ENCODE peak calls at places on chromosomes 13 and 19, in eight cellular contexts. One of them, this sample, is unnamed.

GRCh38 chr13:110922506-110922905 is 7.6 kb upstream of the ANKRD10 start:
- DNase-seq in pancreas: no peak
- DNase-seq in fibroblast of lung: no peak
- DNase-seq in lung: no peak
- DNase-seq in heart right ventricle: no peak
- DNase-seq in tibial nerve: no peak
- DNase-seq in IMR-90: no peak
- DNase-seq in B cell: no peak
- DNase-seq in this sample: no peak

GRCh38 chr19:2382530-2383222 is 22.6 kb downstream of the TMPRSS9 start:
- DNase-seq in lung: no peak
- DNase-seq in B cell: no peak
- DNase-seq in pancreas: no peak
- DNase-seq in heart right ventricle: no peak
- DNase-seq in tibial nerve: no peak
- DNase-seq in fibroblast of lung: no peak
- DNase-seq in IMR-90: no peak
- DNase-seq in this sample: no peak

GRCh38 chr19:14450168-14450874 is 17.2 kb downstream of the PKN1 start:
- DNase-seq in fibroblast of lung: no peak
- DNase-seq in IMR-90: no peak
- DNase-seq in heart right ventricle: no peak
- DNase-seq in pancreas: no peak
- DNase-seq in lung: no peak
- DNase-seq in tibial nerve: no peak
- DNase-seq in B cell: peak
- DNase-seq in this sample: peak

GRCh38 chr19:48006762-48007161 is 12.3 kb downstream of the ELSPBP1 start:
- DNase-seq in B cell: no peak
- DNase-seq in IMR-90: no peak
- DNase-seq in tibial nerve: no peak
- DNase-seq in fibroblast of lung: no peak
- DNase-seq in pancreas: no peak
- DNase-seq in heart right ventricle: no peak
- DNase-seq in lung: no peak
- DNase-seq in this sample: no peak

GRCh38 chr19:45569619-45570421 is 14.8 kb downstream of the OPA3 start:
- DNase-seq in pancreas: peak
- DNase-seq in lung: peak
- DNase-seq in B cell: peak
- DNase-seq in tibial nerve: no peak
- DNase-seq in IMR-90: no peak
- DNase-seq in fibroblast of lung: peak
- DNase-seq in heart right ventricle: peak
- DNase-seq in this sample: peak

GRCh38 chr13:109840201-109840892 is 54.0 kb upstream of the IRS2 start:
- DNase-seq in heart right ventricle: no peak
- DNase-seq in lung: no peak
- DNase-seq in B cell: no peak
- DNase-seq in fibroblast of lung: peak
- DNase-seq in IMR-90: peak
- DNase-seq in pancreas: no peak
- DNase-seq in tibial nerve: no peak
- DNase-seq in this sample: no peak

GRCh38 chr19:44753932-44754742 is 5.6 kb downstream of the BCL3 start:
- DNase-seq in B cell: peak
- DNase-seq in lung: peak
- DNase-seq in tibial nerve: peak
- DNase-seq in heart right ventricle: peak
- DNase-seq in IMR-90: peak
- DNase-seq in fibroblast of lung: peak
- DNase-seq in pancreas: peak
- DNase-seq in this sample: peak

GRCh38 chr13:30373727-30374126 is 48.6 kb upstream of the UBE2L5 start:
- DNase-seq in tibial nerve: no peak
- DNase-seq in fibroblast of lung: no peak
- DNase-seq in heart right ventricle: no peak
- DNase-seq in B cell: peak
- DNase-seq in lung: no peak
- DNase-seq in IMR-90: no peak
- DNase-seq in pancreas: no peak
- DNase-seq in this sample: peak

GRCh38 chr19:40388486-40388885 is 1.5 kb downstream of the HIPK4 start:
- DNase-seq in B cell: no peak
- DNase-seq in lung: no peak
- DNase-seq in heart right ventricle: no peak
- DNase-seq in IMR-90: no peak
- DNase-seq in pancreas: no peak
- DNase-seq in tibial nerve: no peak
- DNase-seq in fibroblast of lung: no peak
- DNase-seq in this sample: no peak

GRCh38 chr19:45884682-45885555 is 1.0 kb downstream of the IRF2BP1 start:
- DNase-seq in heart right ventricle: no peak
- DNase-seq in B cell: no peak
- DNase-seq in fibroblast of lung: no peak
- DNase-seq in lung: no peak
- DNase-seq in tibial nerve: no peak
- DNase-seq in pancreas: peak
- DNase-seq in IMR-90: no peak
- DNase-seq in this sample: peak

GRCh38 chr13:46893820-46894533 is 2.9 kb downstream of the HTR2A start:
- DNase-seq in tibial nerve: peak
- DNase-seq in IMR-90: peak
- DNase-seq in lung: peak
- DNase-seq in B cell: peak
- DNase-seq in pancreas: peak
- DNase-seq in fibroblast of lung: peak
- DNase-seq in heart right ventricle: peak
- DNase-seq in this sample: peak

GRCh38 chr19:45542234-45542668 is 35.0 kb downstream of the VASP start:
- DNase-seq in tibial nerve: no peak
- DNase-seq in lung: no peak
- DNase-seq in pancreas: no peak
- DNase-seq in IMR-90: no peak
- DNase-seq in fibroblast of lung: no peak
- DNase-seq in heart right ventricle: no peak
- DNase-seq in B cell: no peak
- DNase-seq in this sample: no peak

GRCh38 chr19:47609885-47610545 is 1.1 kb downstream of the BICRA start:
- DNase-seq in heart right ventricle: peak
- DNase-seq in lung: peak
- DNase-seq in pancreas: peak
- DNase-seq in fibroblast of lung: peak
- DNase-seq in B cell: peak
- DNase-seq in tibial nerve: no peak
- DNase-seq in IMR-90: peak
- DNase-seq in this sample: no peak

GRCh38 chr19:42443944-42444398 is 1.2 kb upstream of the CXCL17 start:
- DNase-seq in lung: no peak
- DNase-seq in heart right ventricle: no peak
- DNase-seq in fibroblast of lung: no peak
- DNase-seq in tibial nerve: no peak
- DNase-seq in IMR-90: no peak
- DNase-seq in pancreas: no peak
- DNase-seq in B cell: no peak
- DNase-seq in this sample: no peak

GRCh38 chr19:51354742-51355148 is 11.4 kb downstream of the ETFB start:
- DNase-seq in lung: no peak
- DNase-seq in fibroblast of lung: peak
- DNase-seq in tibial nerve: no peak
- DNase-seq in heart right ventricle: no peak
- DNase-seq in B cell: no peak
- DNase-seq in pancreas: no peak
- DNase-seq in IMR-90: peak
- DNase-seq in this sample: no peak

GRCh38 chr13:106701810-106702341 is 133.9 kb upstream of the ARGLU1 start:
- DNase-seq in heart right ventricle: peak
- DNase-seq in tibial nerve: no peak
- DNase-seq in B cell: no peak
- DNase-seq in IMR-90: no peak
- DNase-seq in lung: no peak
- DNase-seq in pancreas: no peak
- DNase-seq in fibroblast of lung: no peak
- DNase-seq in this sample: no peak

GRCh38 chr13:97193577-97193976 is 28.6 kb upstream of the MBNL2 start:
- DNase-seq in heart right ventricle: no peak
- DNase-seq in B cell: no peak
- DNase-seq in fibroblast of lung: no peak
- DNase-seq in tibial nerve: no peak
- DNase-seq in pancreas: no peak
- DNase-seq in lung: no peak
- DNase-seq in IMR-90: no peak
- DNase-seq in this sample: no peak

GRCh38 chr19:13931582-13932378 is 6.4 kb downstream of the PODNL1 start:
- DNase-seq in pancreas: no peak
- DNase-seq in B cell: no peak
- DNase-seq in tibial nerve: no peak
- DNase-seq in IMR-90: no peak
- DNase-seq in fibroblast of lung: no peak
- DNase-seq in lung: no peak
- DNase-seq in heart right ventricle: no peak
- DNase-seq in this sample: no peak

GRCh38 chr13:34308725-34309124 is 490.8 kb downstream of the RFC3 start:
- DNase-seq in B cell: no peak
- DNase-seq in tibial nerve: no peak
- DNase-seq in heart right ventricle: no peak
- DNase-seq in lung: no peak
- DNase-seq in pancreas: no peak
- DNase-seq in fibroblast of lung: peak
- DNase-seq in IMR-90: no peak
- DNase-seq in this sample: no peak

GRCh38 chr19:41298327-41298964 is 11.5 kb upstream of the CCDC97 start:
- DNase-seq in IMR-90: peak
- DNase-seq in tibial nerve: peak
- DNase-seq in lung: peak
- DNase-seq in fibroblast of lung: peak
- DNase-seq in B cell: peak
- DNase-seq in heart right ventricle: peak
- DNase-seq in pancreas: peak
- DNase-seq in this sample: no peak

GRCh38 chr13:54185785-54186184 is 1157.2 kb downstream of the OLFM4 start:
- DNase-seq in IMR-90: no peak
- DNase-seq in tibial nerve: no peak
- DNase-seq in lung: no peak
- DNase-seq in B cell: no peak
- DNase-seq in heart right ventricle: no peak
- DNase-seq in fibroblast of lung: no peak
- DNase-seq in pancreas: no peak
- DNase-seq in this sample: no peak

GRCh38 chr19:2867025-2867991 is at the start of gene ZNF556:
- DNase-seq in fibroblast of lung: no peak
- DNase-seq in lung: no peak
- DNase-seq in IMR-90: no peak
- DNase-seq in heart right ventricle: no peak
- DNase-seq in B cell: no peak
- DNase-seq in tibial nerve: no peak
- DNase-seq in pancreas: no peak
- DNase-seq in this sample: no peak

GRCh38 chr13:99256283-99256682 is 1.9 kb downstream of the GPR18 start:
- DNase-seq in pancreas: no peak
- DNase-seq in heart right ventricle: no peak
- DNase-seq in tibial nerve: no peak
- DNase-seq in lung: no peak
- DNase-seq in IMR-90: no peak
- DNase-seq in fibroblast of lung: no peak
- DNase-seq in B cell: peak
- DNase-seq in this sample: no peak

GRCh38 chr19:45769821-45770191 is 754 bp upstream of the SIX5 start:
- DNase-seq in tibial nerve: no peak
- DNase-seq in pancreas: peak
- DNase-seq in lung: no peak
- DNase-seq in IMR-90: peak
- DNase-seq in fibroblast of lung: no peak
- DNase-seq in heart right ventricle: peak
- DNase-seq in B cell: peak
- DNase-seq in this sample: no peak

GRCh38 chr13:38430761-38431160 is 81.1 kb downstream of the UFM1 start:
- DNase-seq in tibial nerve: no peak
- DNase-seq in lung: no peak
- DNase-seq in B cell: no peak
- DNase-seq in pancreas: no peak
- DNase-seq in heart right ventricle: no peak
- DNase-seq in fibroblast of lung: no peak
- DNase-seq in IMR-90: no peak
- DNase-seq in this sample: no peak

GRCh38 chr13:106678646-106679045 is 110.7 kb upstream of the ARGLU1 start:
- DNase-seq in pancreas: no peak
- DNase-seq in B cell: no peak
- DNase-seq in tibial nerve: no peak
- DNase-seq in IMR-90: no peak
- DNase-seq in heart right ventricle: no peak
- DNase-seq in lung: no peak
- DNase-seq in fibroblast of lung: no peak
- DNase-seq in this sample: no peak

GRCh38 chr19:52307275-52307674 is 10.3 kb downstream of the ZNF480 start:
- DNase-seq in heart right ventricle: no peak
- DNase-seq in lung: no peak
- DNase-seq in pancreas: no peak
- DNase-seq in tibial nerve: no peak
- DNase-seq in IMR-90: peak
- DNase-seq in fibroblast of lung: peak
- DNase-seq in B cell: peak
- DNase-seq in this sample: no peak

GRCh38 chr13:94073006-94073744 is 406.3 kb downstream of the DCT start:
- DNase-seq in fibroblast of lung: peak
- DNase-seq in IMR-90: peak
- DNase-seq in tibial nerve: no peak
- DNase-seq in B cell: no peak
- DNase-seq in pancreas: no peak
- DNase-seq in heart right ventricle: no peak
- DNase-seq in lung: no peak
- DNase-seq in this sample: no peak
- TF ChIP-seq CTCF in fibroblast of lung: peak
- TF ChIP-seq CTCF in IMR-90: no peak
- TF ChIP-seq CTCF in tibial nerve: no peak
- TF ChIP-seq CTCF in B cell: no peak
- TF ChIP-seq CTCF in pancreas: no peak
- TF ChIP-seq CTCF in heart right ventricle: no peak
- TF ChIP-seq CTCF in lung: no peak
- TF ChIP-seq CTCF in this sample: no peak

GRCh38 chr13:22461854-22462565 is 718.8 kb upstream of the SGCG start:
- DNase-seq in pancreas: no peak
- DNase-seq in B cell: no peak
- DNase-seq in tibial nerve: no peak
- DNase-seq in heart right ventricle: no peak
- DNase-seq in IMR-90: no peak
- DNase-seq in lung: no peak
- DNase-seq in fibroblast of lung: peak
- DNase-seq in this sample: no peak
- TF ChIP-seq CTCF in pancreas: no peak
- TF ChIP-seq CTCF in B cell: no peak
- TF ChIP-seq CTCF in tibial nerve: no peak
- TF ChIP-seq CTCF in heart right ventricle: no peak
- TF ChIP-seq CTCF in IMR-90: no peak
- TF ChIP-seq CTCF in lung: no peak
- TF ChIP-seq CTCF in fibroblast of lung: no peak
- TF ChIP-seq CTCF in this sample: no peak

GRCh38 chr13:77820431-77821149 is 98.0 kb downstream of the EDNRB start:
- DNase-seq in lung: no peak
- DNase-seq in tibial nerve: no peak
- DNase-seq in IMR-90: no peak
- DNase-seq in fibroblast of lung: no peak
- DNase-seq in B cell: no peak
- DNase-seq in heart right ventricle: no peak
- DNase-seq in pancreas: no peak
- DNase-seq in this sample: no peak
- TF ChIP-seq CTCF in lung: no peak
- TF ChIP-seq CTCF in tibial nerve: no peak
- TF ChIP-seq CTCF in IMR-90: no peak
- TF ChIP-seq CTCF in fibroblast of lung: no peak
- TF ChIP-seq CTCF in B cell: no peak
- TF ChIP-seq CTCF in heart right ventricle: no peak
- TF ChIP-seq CTCF in pancreas: no peak
- TF ChIP-seq CTCF in this sample: no peak

GRCh38 chr13:93951153-93951552 is 528.3 kb downstream of the DCT start:
- DNase-seq in pancreas: no peak
- DNase-seq in heart right ventricle: no peak
- DNase-seq in IMR-90: peak
- DNase-seq in fibroblast of lung: peak
- DNase-seq in B cell: no peak
- DNase-seq in tibial nerve: no peak
- DNase-seq in lung: no peak
- DNase-seq in this sample: no peak
- TF ChIP-seq CTCF in pancreas: no peak
- TF ChIP-seq CTCF in heart right ventricle: no peak
- TF ChIP-seq CTCF in IMR-90: peak
- TF ChIP-seq CTCF in fibroblast of lung: peak
- TF ChIP-seq CTCF in B cell: no peak
- TF ChIP-seq CTCF in tibial nerve: no peak
- TF ChIP-seq CTCF in lung: no peak
- TF ChIP-seq CTCF in this sample: no peak